ENCODE peak calls at places on chromosomes 1 and 21, in nine cellular contexts. C is AG20443; V is activated CD4-positive, alpha-beta T cell treated with anti-CD3 and anti-CD28 coated beads, Interleukin-2, amount 50 U/mL, for 24 hours; T is germinal center; M is stimulated activated CD4-positive, alpha-beta T cell treated with anti-CD3 and anti-CD28 coated beads, TNF-alpha, amount 100 ng/mL, for 24 hours; K is HEK293T; E is NCI-H1105; Z is HFF-Myc; U is GM03348. F is an unnamed sample.
A peak's percentile ranks its signal among the peaks of the same experiment; 100 is the strongest.

GRCh38 chr1:74235153-74235552 is at the start of gene TNNI3K:
- DNase-seq in C (no peak), V (no peak), T (no peak), M (no peak), K (no peak), E (no peak), Z (no peak), U (no peak), F (no peak)

GRCh38 chr1:234862944-234863515 is 253.1 kb upstream of the IRF2BP2 start:
- DNase-seq in C (peak; percentile 77), V (no peak), T (no peak), M (no peak), K (no peak), E (no peak), Z (peak; percentile 41), U (peak; percentile 83), F (no peak)

GRCh38 chr1:180167021-180167701 is 12.5 kb downstream of the QSOX1 start:
- DNase-seq in C (no peak), V (no peak), T (no peak), M (no peak), K (no peak), E (peak; percentile 5), Z (no peak), U (no peak), F (no peak)

GRCh38 chr1:200392625-200393185 is 17.1 kb downstream of the ZNF281 start:
- DNase-seq in C (no peak), V (no peak), T (no peak), M (no peak), K (no peak), E (no peak), Z (no peak), U (no peak), F (no peak)

GRCh38 chr1:28258628-28259251 is 578 bp upstream of the SESN2 start:
- DNase-seq in C (no peak), V (no peak), T (no peak), M (no peak), K (no peak), E (no peak), Z (no peak), U (no peak), F (no peak)

GRCh38 chr1:23276531-23276930 is 59.2 kb upstream of the HTR1D start:
- DNase-seq in C (no peak), V (no peak), T (no peak), M (no peak), K (no peak), E (no peak), Z (no peak), U (no peak), F (no peak)

GRCh38 chr1:8198522-8198921 is 119.4 kb upstream of the SLC45A1 start:
- DNase-seq in C (no peak), V (no peak), T (no peak), M (no peak), K (no peak), E (no peak), Z (no peak), U (no peak), F (no peak)

GRCh38 chr1:105492941-105493340 is 1563.5 kb upstream of the PRMT6 start:
- DNase-seq in C (no peak), V (no peak), T (no peak), M (no peak), K (no peak), E (no peak), Z (no peak), U (no peak), F (no peak)

GRCh38 chr1:151949371-151950193 is 40.3 kb upstream of the THEM4 start:
- DNase-seq in C (peak; percentile 28), V (no peak), T (no peak), M (no peak), K (no peak), E (no peak), Z (no peak), U (no peak), F (no peak)

GRCh38 chr1:170067253-170067819 is 7.2 kb downstream of the KIFAP3 start:
- DNase-seq in C (no peak), V (no peak), T (no peak), M (no peak), K (no peak), E (no peak), Z (no peak), U (no peak), F (peak; percentile 7)

GRCh38 chr21:33640697-33641338 is 723 bp downstream of the CRYZL1 start:
- DNase-seq in C (peak; percentile 30), V (no peak), T (peak; percentile 16), M (no peak), K (peak; percentile 22), E (peak; percentile 37), Z (no peak), U (peak; percentile 22), F (no peak)

GRCh38 chr1:30732277-30732996 is 9.1 kb upstream of the MATN1 start:
- DNase-seq in C (peak; percentile 58), V (no peak), T (peak; percentile 75), M (no peak), K (no peak), E (no peak), Z (no peak), U (no peak), F (no peak)

GRCh38 chr1:77900687-77901293 is 12.4 kb downstream of the NEXN start:
- DNase-seq in C (peak; percentile 48), V (no peak), T (peak; percentile 22), M (no peak), K (peak; percentile 67), E (peak; percentile 23), Z (no peak), U (peak; percentile 36), F (no peak)

GRCh38 chr1:25707280-25708016 is 90.9 kb downstream of the MAN1C1 start:
- DNase-seq in C (peak; percentile 67), V (no peak), T (no peak), M (no peak), K (no peak), E (no peak), Z (no peak), U (peak; percentile 34), F (no peak)

GRCh38 chr1:20154306-20154831 is 15.2 kb downstream of the PLA2G2F start:
- DNase-seq in C (no peak), V (no peak), T (no peak), M (no peak), K (no peak), E (no peak), Z (no peak), U (no peak), F (no peak)

GRCh38 chr1:26991310-26992116 is 2.0 kb upstream of the TRNP1 start:
- DNase-seq in C (peak; percentile 37), V (no peak), T (no peak), M (no peak), K (no peak), E (no peak), Z (peak; percentile 99), U (peak; percentile 56), F (no peak)

GRCh38 chr21:15159382-15160020 is 94.7 kb upstream of the NRIP1 start:
- DNase-seq in C (no peak), V (no peak), T (no peak), M (no peak), K (no peak), E (no peak), Z (no peak), U (no peak), F (no peak)

GRCh38 chr1:215458084-215458483 is 109.0 kb upstream of the KCTD3 start:
- DNase-seq in C (no peak), V (no peak), T (no peak), M (no peak), K (no peak), E (no peak), Z (no peak), U (no peak), F (no peak)

GRCh38 chr1:24003331-24003972 is 23.3 kb upstream of the SRSF10 start:
- DNase-seq in C (peak; percentile 61), V (no peak), T (no peak), M (no peak), K (no peak), E (no peak), Z (no peak), U (peak; percentile 54), F (no peak)

GRCh38 chr1:93061895-93062792 is 16.9 kb upstream of the MTF2 start:
- DNase-seq in C (peak; percentile 27), V (peak; percentile 26), T (peak; percentile 29), M (peak; percentile 16), K (peak; percentile 56), E (peak; percentile 42), Z (no peak), U (peak; percentile 27), F (no peak)

GRCh38 chr1:223402790-223403142 is 9.6 kb downstream of the CCDC185 start:
- DNase-seq in C (no peak), V (no peak), T (no peak), M (no peak), K (no peak), E (no peak), Z (no peak), U (no peak), F (no peak)